ENCODE peak calls at places on chromosomes 3 and 15, in five cellular contexts. P is esophagus squamous epithelium, D is suprapubic skin, W is stomach, U is prostate gland. V is an unnamed sample. For H3K4me1, the result is how much of the 10 kb centered on the place peaks cover.

GRCh38 chr3:28792604-28793003 is 444.0 kb upstream of the AZI2 start:
- DNase-seq in P (no peak), D (no peak), W (no peak), U (no peak), V (no peak)

GRCh38 chr3:57597240-57597972 is at the start of gene ARF4:
- DNase-seq in P (peak), D (peak), W (peak), U (peak), V (peak)

GRCh38 chr3:69504232-69504631 is 118.3 kb upstream of the FRMD4B start:
- DNase-seq in P (no peak), D (no peak), W (no peak), U (no peak), V (no peak)

GRCh38 chr3:138046955-138047354 is 37.0 kb downstream of the CLDN18 start:
- DNase-seq in P (no peak), D (no peak), W (no peak), U (no peak), V (no peak)

GRCh38 chr3:38834110-38834509 is 18.1 kb upstream of the SCN10A start:
- DNase-seq in P (no peak), D (no peak), W (no peak), U (peak), V (no peak)

GRCh38 chr15:41989573-41990242 is 17.4 kb upstream of the EHD4 start:
- DNase-seq in P (peak), D (peak), W (peak), U (peak), V (peak)

GRCh38 chr3:116863842-116864626 is 154.5 kb downstream of the TUSC7 start:
- DNase-seq in P (no peak), D (no peak), W (no peak), U (no peak), V (peak)

GRCh38 chr3:10196389-10197052 is 31.8 kb downstream of the IRAK2 start:
- DNase-seq in P (no peak), D (no peak), W (no peak), U (no peak), V (no peak)

GRCh38 chr15:39642011-39642640 is 61.2 kb downstream of the THBS1 start:
- DNase-seq in P (no peak), D (no peak), W (no peak), U (no peak), V (no peak)

GRCh38 chr3:33787328-33788009 is 11.0 kb upstream of the PDCD6IP start:
- DNase-seq in P (no peak), D (no peak), W (peak), U (peak), V (peak)

GRCh38 chr3:172982731-172983364 is 158.2 kb downstream of the SPATA16 start:
- DNase-seq in P (no peak), D (no peak), W (no peak), U (no peak), V (no peak)

GRCh38 chr3:111668912-111669488 is 73.9 kb upstream of the ZBED2 start:
- DNase-seq in P (no peak), D (no peak), W (no peak), U (no peak), V (no peak)

GRCh38 chr3:8518138-8518537 is 16.5 kb downstream of the LMCD1 start:
- DNase-seq in P (no peak), D (no peak), W (no peak), U (no peak), V (no peak)

GRCh38 chr15:39124925-39125625 is 455.8 kb upstream of the THBS1 start:
- DNase-seq in P (no peak), D (no peak), W (no peak), U (no peak), V (no peak)

GRCh38 chr15:94352940-94353820 is 121.8 kb downstream of the MCTP2 start:
- DNase-seq in P (no peak), D (no peak), W (no peak), U (no peak), V (no peak)

GRCh38 chr15:41154412-41154811 is 38.3 kb upstream of the INO80 start:
- DNase-seq in P (no peak), D (no peak), W (no peak), U (no peak), V (no peak)

GRCh38 chr15:77819271-77819806 is 186.6 kb upstream of the LINGO1 start:
- DNase-seq in P (no peak), D (no peak), W (no peak), U (no peak), V (no peak)

GRCh38 chr15:82595766-82596165 is 51.4 kb downstream of the CPEB1 start:
- DNase-seq in P (no peak), D (no peak), W (no peak), U (no peak), V (no peak)

GRCh38 chr15:63396546-63396939 is 14.9 kb upstream of the CA12 start:
- DNase-seq in P (no peak), D (no peak), W (no peak), U (no peak), V (peak)

GRCh38 chr15:48868549-48868948 is 9.4 kb upstream of the EID1 start:
- DNase-seq in P (no peak), D (no peak), W (no peak), U (no peak), V (no peak)

GRCh38 chr3:55567615-55568014 is 80.5 kb upstream of the WNT5A start:
- DNase-seq in P (no peak), D (no peak), W (no peak), U (no peak), V (no peak)

GRCh38 chr15:52922871-52923270 is 132.7 kb upstream of the ONECUT1 start:
- DNase-seq in P (no peak), D (no peak), W (no peak), U (no peak), V (no peak)

GRCh38 chr3:118740722-118741290 is 293.8 kb downstream of the IGSF11 start:
- DNase-seq in P (no peak), D (no peak), W (no peak), U (no peak), V (no peak)

GRCh38 chr3:40690696-40691597 is 166.2 kb downstream of the ZNF621 start:
- DNase-seq in P (peak), D (peak), W (peak), U (peak), V (peak)

GRCh38 chr3:112651516-112651915 is 10.6 kb upstream of the CCDC80 start:
- DNase-seq in P (no peak), D (no peak), W (no peak), U (no peak), V (no peak)

GRCh38 chr15:73818308-73818985 is 54.9 kb upstream of the TBC1D21 start:
- DNase-seq in P (no peak), D (no peak), W (no peak), U (no peak), V (no peak)

GRCh38 chr3:16059700-16060357 is 114.7 kb upstream of the GALNT15 start:
- DNase-seq in P (no peak), D (no peak), W (no peak), U (no peak), V (no peak)
- H3K4me1 ChIP-seq in P (half or more), D (under half), W (under half), U (under half), V (under half)

GRCh38 chr15:36907295-36907694 is 193.1 kb downstream of the MEIS2 start:
- DNase-seq in P (no peak), D (no peak), W (no peak), U (no peak), V (no peak)
- TF ChIP-seq POLR2A in P (no peak), D (no peak), W (no peak), U (no peak), V (no peak)

DNA sequence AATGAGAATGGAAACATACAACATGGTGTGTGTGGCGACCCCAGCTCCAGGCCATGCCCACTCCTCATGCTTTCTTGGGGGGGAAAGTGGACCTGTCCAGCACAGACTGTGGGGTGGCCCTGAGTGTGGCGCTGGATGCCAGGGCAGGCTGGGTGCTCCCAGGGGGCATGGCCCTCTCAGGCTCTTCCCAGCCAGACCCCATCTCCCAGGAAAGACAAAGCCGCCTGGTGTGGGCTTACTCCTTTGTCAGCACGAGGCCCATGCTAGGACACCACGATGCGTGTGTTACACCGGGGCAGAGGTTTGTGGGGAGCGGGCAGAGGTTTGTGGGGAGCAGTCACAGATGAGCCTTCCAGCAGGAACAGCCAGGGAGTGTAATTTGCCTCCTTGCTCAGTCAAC is 68.5 kb downstream of the ABTB1 start:
- DNase-seq in P (no peak), D (no peak), W (no peak), U (no peak), V (peak)
- H3K4me1 ChIP-seq in P (half or more), D (half or more), W (under half), U (under half), V (under half)

GRCh38 chr3:126654571-126655393 is at the start of gene TXNRD3:
- DNase-seq in P (no peak), D (no peak), W (peak), U (peak), V (peak)
- TF ChIP-seq POLR2A in P (no peak), D (peak), W (peak), U (peak), V (peak)

DNA sequence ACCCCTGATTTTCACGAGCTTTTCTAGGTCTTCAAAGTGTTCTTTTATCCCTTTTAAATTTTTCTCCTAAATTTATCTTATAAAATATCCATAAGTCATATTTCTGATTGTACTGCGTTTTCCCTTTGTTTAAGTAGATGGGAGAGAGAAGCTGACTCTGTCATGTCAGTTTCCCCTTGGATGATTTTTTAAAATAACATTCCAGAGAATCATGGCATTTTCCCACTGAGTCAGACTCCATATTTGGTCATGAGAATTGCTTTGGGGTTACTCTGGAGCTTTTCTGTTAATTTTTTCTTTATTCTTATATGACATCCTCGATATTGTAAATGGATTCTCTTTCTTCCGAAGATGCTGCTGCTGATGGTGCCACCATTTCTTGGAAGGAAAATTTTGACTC is 28.6 kb upstream of the UMPS start:
- DNase-seq in P (no peak), D (no peak), W (no peak), U (no peak), V (no peak)
- H3K4me1 ChIP-seq in P (under half), D (under half), W (under half), U (under half), V (under half)

DNA sequence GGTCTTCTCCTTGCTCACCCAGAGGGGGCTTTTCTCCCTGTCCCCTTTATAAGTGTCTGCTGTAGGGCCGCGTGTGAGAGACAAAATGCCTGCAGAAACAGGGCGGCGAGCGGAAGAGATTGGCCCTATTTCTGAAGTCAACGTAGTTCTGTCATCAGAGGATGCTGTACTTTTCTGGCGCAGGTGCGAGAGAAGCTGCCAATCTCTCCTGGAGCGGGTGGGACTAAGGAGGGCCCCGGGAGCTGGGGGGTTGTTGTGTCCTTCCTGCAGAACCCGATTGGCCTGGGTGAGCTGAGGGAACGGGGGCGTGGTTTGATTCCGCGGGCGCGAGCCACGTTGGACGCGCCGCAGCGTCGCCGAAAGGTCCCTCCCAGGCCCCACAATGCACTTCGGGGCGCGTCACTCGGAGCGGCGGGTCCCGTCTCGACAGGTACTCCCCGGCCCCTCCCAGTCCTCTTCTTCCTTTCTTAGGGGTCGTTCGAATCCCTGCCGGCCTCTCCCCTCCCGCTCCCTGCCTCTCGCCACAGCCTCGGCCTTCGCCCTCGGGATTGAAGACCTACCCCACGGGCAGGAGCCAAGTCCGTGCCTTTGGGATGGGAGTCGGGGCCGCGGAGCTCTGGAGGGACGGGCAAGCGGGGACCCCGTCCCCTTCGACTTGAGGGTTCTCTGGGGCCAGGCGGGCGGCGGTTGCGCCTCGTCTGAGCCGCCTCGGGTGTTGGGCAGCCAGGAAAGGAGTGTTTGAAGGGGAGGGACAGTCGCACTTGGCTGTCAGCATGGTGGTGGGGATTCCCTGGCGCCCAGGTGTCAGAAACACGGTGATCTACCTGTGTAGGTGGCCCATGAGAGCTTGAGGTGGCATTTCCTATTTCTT is at the start of gene SEC22A:
- DNase-seq in P (peak), D (peak), W (peak), U (peak), V (peak)
- TF ChIP-seq POLR2A in P (peak), D (peak), W (peak), U (peak), V (peak)

GRCh38 chr3:124999897-125000296 is 55.9 kb downstream of the HEG1 start:
- DNase-seq in P (no peak), D (no peak), W (no peak), U (no peak), V (peak)
- H3K4me1 ChIP-seq in P (half or more), D (under half), W (under half), U (under half), V (half or more)

DNA sequence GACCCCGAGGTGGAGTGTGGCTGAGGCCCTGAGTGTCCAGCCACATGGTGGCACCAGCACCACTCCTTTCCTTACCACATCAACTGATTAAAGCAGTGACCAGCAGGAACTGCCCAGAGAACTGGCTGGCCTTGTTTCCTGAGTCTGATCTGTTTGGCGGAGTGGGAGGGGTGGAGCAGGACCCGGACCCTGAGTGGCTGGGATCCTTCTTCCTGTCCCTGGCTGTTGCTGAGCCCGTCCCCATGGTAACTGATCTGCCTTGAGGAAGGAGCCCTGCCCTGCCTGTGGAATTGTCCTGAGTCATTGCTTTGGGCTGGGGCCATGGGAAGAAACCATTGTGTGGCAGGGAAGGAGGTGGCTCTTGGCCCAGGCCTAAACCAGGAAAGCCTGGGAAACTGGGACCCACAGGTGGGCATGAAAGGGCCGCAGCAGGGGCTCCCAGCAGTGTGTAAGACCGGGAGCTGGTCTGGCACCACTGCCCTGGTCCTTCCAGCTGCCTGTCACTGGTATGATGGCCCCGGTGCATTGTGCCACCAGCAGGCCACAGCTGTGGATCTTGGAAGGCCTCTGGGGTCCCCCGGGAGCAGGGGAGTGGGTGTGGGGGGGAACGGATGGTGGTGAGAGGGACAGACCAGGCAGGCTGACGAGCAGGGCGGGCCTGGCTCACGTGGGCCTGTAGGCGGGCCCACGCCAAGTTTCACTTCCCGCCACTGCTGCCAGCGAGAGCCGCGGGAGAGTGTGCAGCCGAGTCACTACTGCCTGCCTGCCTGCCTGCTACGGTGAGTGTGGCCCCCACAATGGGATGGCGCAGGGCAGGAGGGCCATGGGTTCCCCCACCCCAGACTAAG is 19.2 kb downstream of the ATRIP start:
- DNase-seq in P (peak), D (peak), W (peak), U (peak), V (peak)
- TF ChIP-seq POLR2A in P (peak), D (peak), W (peak), U (peak), V (peak)

GRCh38 chr3:13333236-13333897 is 86.8 kb downstream of the NUP210 start:
- DNase-seq in P (no peak), D (no peak), W (no peak), U (no peak), V (no peak)
- H3K4me1 ChIP-seq in P (under half), D (under half), W (under half), U (under half), V (under half)